ENCODE peak calls at places on chromosomes 13 and 19, in eight cellular contexts. D is anterior cingulate cortex; S is DMS53; R is activated naive CD8-positive, alpha-beta T cell treated with anti-CD3 and anti-CD28 coated beads, Interleukin-2, amount 50 U/mL, for 24 hours; F is stimulated activated CD8-positive, alpha-beta memory T cell treated with anti-CD3 and anti-CD28 coated beads, Interleukin-7, amount 100 ng/mL, for 48 hours; P is Ammon's horn; Y is activated CD8-positive, alpha-beta memory T cell treated with anti-CD3 and anti-CD28 coated beads for 48 hours; U is HFFc6. T is an unnamed sample.
A peak's percentile ranks its signal among the peaks of the same experiment; 100 is the strongest.

GRCh38 chr13:76380436-76381065 is 505.7 kb downstream of the KCTD12 start:
- DNase-seq in D (no peak), P (peak; percentile 33), S (no peak), Y (no peak), R (no peak), F (no peak), U (no peak), T (no peak)

GRCh38 chr13:59461411-59461810 is 702.3 kb downstream of the DIAPH3 start:
- DNase-seq in S (no peak), U (no peak), Y (no peak), R (no peak), F (no peak), D (no peak), P (no peak), T (no peak)

GRCh38 chr13:96900992-96901391 is 93.3 kb downstream of the OXGR1 start:
- DNase-seq in F (no peak), R (no peak), P (no peak), Y (no peak), U (no peak), S (no peak), D (no peak), T (no peak)

GRCh38 chr13:93603043-93603442 is 376.4 kb downstream of the GPC6 start:
- DNase-seq in F (no peak), P (no peak), S (no peak), U (peak; percentile 67), D (no peak), R (no peak), Y (no peak), T (no peak)

GRCh38 chr19:18153555-18154134 is 682 bp downstream of the PIK3R2 start:
- DNase-seq in F (no peak), S (peak; percentile 42), P (no peak), R (peak; percentile 31), U (no peak), D (no peak), Y (no peak), T (no peak)

GRCh38 chr13:110036060-110036459 is 249.7 kb upstream of the IRS2 start:
- DNase-seq in Y (no peak), D (no peak), U (no peak), P (no peak), F (no peak), R (no peak), S (no peak), T (no peak)

GRCh38 chr13:89695343-89696257 is 1651.9 kb upstream of the MIR17HG start:
- DNase-seq in D (no peak), Y (no peak), R (peak; percentile 2), S (peak; percentile 58), F (no peak), U (no peak), P (peak; percentile 45), T (peak; percentile 68)

GRCh38 chr19:8641908-8642547 is 11.6 kb downstream of the NFILZ start:
- DNase-seq in S (peak; percentile 58), D (no peak), Y (no peak), U (peak; percentile 45), F (no peak), P (no peak), R (no peak), T (peak; percentile 49)

GRCh38 chr19:45816236-45817009 is 1.3 kb upstream of the RSPH6A start:
- DNase-seq in P (no peak), U (no peak), S (peak; percentile 45), D (no peak), R (no peak), F (no peak), Y (no peak), T (no peak)

GRCh38 chr19:53659292-53659691 is 27.5 kb downstream of the DPRX start:
- DNase-seq in S (peak; percentile 30), R (no peak), U (no peak), F (no peak), P (peak; percentile 59), Y (no peak), D (no peak), T (peak; percentile 65)

GRCh38 chr13:53341144-53341510 is 312.5 kb downstream of the OLFM4 start:
- DNase-seq in Y (no peak), S (no peak), F (no peak), P (no peak), R (no peak), U (no peak), D (no peak), T (no peak)

GRCh38 chr19:17861542-17862402 is 2.1 kb downstream of the RPL18A start:
- DNase-seq in R (no peak), Y (no peak), P (no peak), S (no peak), D (no peak), F (no peak), U (no peak), T (no peak)

GRCh38 chr19:57872450-57872849 is 16.4 kb downstream of the ZNF814 start:
- DNase-seq in F (no peak), U (no peak), S (no peak), Y (no peak), D (no peak), P (no peak), R (no peak), T (no peak)

GRCh38 chr13:75132800-75133695 is 348.9 kb downstream of the TBC1D4 start:
- DNase-seq in U (no peak), Y (no peak), R (no peak), S (no peak), P (no peak), F (no peak), D (no peak), T (no peak)

GRCh38 chr13:80359459-80360297 is 18.8 kb upstream of the SPRY2 start:
- DNase-seq in U (no peak), P (no peak), S (peak; percentile 36), Y (no peak), F (no peak), D (no peak), R (no peak), T (no peak)

GRCh38 chr19:33064117-33064777 is 441 bp downstream of the RHPN2 start:
- DNase-seq in U (no peak), D (no peak), R (peak; percentile 30), F (peak; percentile 12), Y (no peak), S (peak; percentile 86), P (no peak), T (peak; percentile 70)

GRCh38 chr13:65260938-65261880 is 1968.9 kb downstream of the PCDH9 start:
- DNase-seq in P (peak; percentile 5), F (no peak), Y (no peak), D (no peak), S (no peak), R (no peak), U (no peak), T (no peak)

GRCh38 chr19:51108805-51109146 is 567 bp upstream of the CTU1 start:
- DNase-seq in U (no peak), R (no peak), F (no peak), D (peak; percentile 83), S (no peak), P (no peak), Y (no peak), T (no peak)

GRCh38 chr13:21850013-21851006 is 179.4 kb downstream of the FGF9 start:
- DNase-seq in F (no peak), P (no peak), S (no peak), U (no peak), R (no peak), Y (no peak), D (no peak), T (no peak)

GRCh38 chr19:10835089-10835753 is 791 bp downstream of the TMED1 start:
- DNase-seq in U (no peak), R (no peak), F (peak; percentile 99), S (peak; percentile 54), D (no peak), P (peak; percentile 22), Y (no peak), T (peak; percentile 29)

GRCh38 chr19:383922-384800 is 24.8 kb downstream of the C2CD4C start:
- DNase-seq in U (no peak), S (no peak), Y (no peak), R (peak; percentile 35), P (no peak), F (no peak), D (no peak), T (no peak)

GRCh38 chr19:16423891-16424290 is 47.9 kb downstream of the EPS15L1 start:
- DNase-seq in F (no peak), P (no peak), U (no peak), R (no peak), S (no peak), D (no peak), Y (no peak), T (no peak)

GRCh38 chr13:47480121-47480520 is 521.0 kb downstream of the SUCLA2 start:
- DNase-seq in S (no peak), U (peak; percentile 83), D (no peak), R (no peak), F (no peak), P (no peak), Y (no peak), T (no peak)

GRCh38 chr13:44906758-44907157 is 82.5 kb downstream of the NUFIP1 start:
- DNase-seq in R (no peak), S (no peak), D (peak; percentile 2), U (peak; percentile 23), P (peak; percentile 75), Y (no peak), F (no peak), T (peak; percentile 45)

GRCh38 chr13:110010433-110011135 is 224.2 kb upstream of the IRS2 start:
- DNase-seq in U (no peak), D (no peak), S (no peak), R (no peak), Y (no peak), F (no peak), P (no peak), T (no peak)

GRCh38 chr13:113117335-113117872 is 5.2 kb upstream of the F10 start:
- DNase-seq in P (no peak), S (no peak), U (no peak), D (no peak), R (no peak), Y (no peak), F (no peak), T (no peak)

GRCh38 chr13:47865883-47866282 is 135.2 kb downstream of the SUCLA2 start:
- DNase-seq in R (no peak), F (no peak), D (no peak), Y (no peak), S (no peak), P (no peak), U (no peak), T (no peak)

GRCh38 chr19:44725684-44726083 is 22.8 kb upstream of the BCL3 start:
- DNase-seq in P (no peak), S (no peak), U (no peak), R (no peak), D (no peak), Y (no peak), F (no peak), T (no peak)

GRCh38 chr19:34173145-34173956 is 1.0 kb downstream of the LSM14A start:
- DNase-seq in Y (no peak), R (peak; percentile 27), F (no peak), D (no peak), P (peak; percentile 10), U (peak; percentile 28), S (peak; percentile 79), T (peak; percentile 52)

GRCh38 chr13:114105351-114106225 is 26.8 kb downstream of the RASA3 start:
- DNase-seq in P (no peak), U (no peak), S (no peak), Y (no peak), F (no peak), D (no peak), R (no peak), T (no peak)

GRCh38 chr19:18605546-18606280 is 886 bp downstream of the CRLF1 start:
- DNase-seq in P (no peak), R (no peak), Y (no peak), D (no peak), F (no peak), U (no peak), S (peak; percentile 25), T (no peak)

GRCh38 chr19:10315335-10316214 is at the start of gene FDX2:
- DNase-seq in S (peak; percentile 89), R (peak; percentile 95), Y (peak; percentile 79), P (peak; percentile 92), F (peak; percentile 84), U (peak; percentile 69), D (peak; percentile 73), T (peak; percentile 87)

GRCh38 chr19:30222993-30223865 is 149.0 kb upstream of the ZNF536 start:
- DNase-seq in F (no peak), P (peak; percentile 10), R (no peak), S (no peak), D (no peak), U (no peak), Y (no peak), T (no peak)